ENCODE peak calls at places on chromosomes 16 and 17, in five cellular contexts. One of them, this sample, is unnamed.

GRCh38 chr16:72474511-72475123 is 302.7 kb upstream of the PMFBP1 start:
- DNase-seq in activated naive CD8-positive, alpha-beta T cell treated with anti-CD3 and anti-CD28 coated beads, Interleukin-2, amount 50 U/mL, for 24 hours: no peak
- DNase-seq in ACHN: peak
- DNase-seq in T-cell: no peak
- DNase-seq in HT1080: peak
- DNase-seq in this sample: no peak

GRCh38 chr16:3882531-3882930 is 2.0 kb upstream of the CREBBP start:
- DNase-seq in activated naive CD8-positive, alpha-beta T cell treated with anti-CD3 and anti-CD28 coated beads, Interleukin-2, amount 50 U/mL, for 24 hours: no peak
- DNase-seq in ACHN: no peak
- DNase-seq in T-cell: no peak
- DNase-seq in HT1080: no peak
- DNase-seq in this sample: no peak

GRCh38 chr17:19670906-19671305 is 22.4 kb downstream of the ALDH3A2 start:
- DNase-seq in activated naive CD8-positive, alpha-beta T cell treated with anti-CD3 and anti-CD28 coated beads, Interleukin-2, amount 50 U/mL, for 24 hours: no peak
- DNase-seq in ACHN: no peak
- DNase-seq in T-cell: no peak
- DNase-seq in HT1080: no peak
- DNase-seq in this sample: no peak

GRCh38 chr16:56898847-56899246 is 33.1 kb upstream of the HERPUD1 start:
- DNase-seq in activated naive CD8-positive, alpha-beta T cell treated with anti-CD3 and anti-CD28 coated beads, Interleukin-2, amount 50 U/mL, for 24 hours: no peak
- DNase-seq in ACHN: no peak
- DNase-seq in T-cell: no peak
- DNase-seq in HT1080: no peak
- DNase-seq in this sample: no peak

GRCh38 chr17:49249292-49249794 is 18.8 kb upstream of the PHOSPHO1 start:
- DNase-seq in activated naive CD8-positive, alpha-beta T cell treated with anti-CD3 and anti-CD28 coated beads, Interleukin-2, amount 50 U/mL, for 24 hours: no peak
- DNase-seq in ACHN: no peak
- DNase-seq in T-cell: no peak
- DNase-seq in HT1080: peak
- DNase-seq in this sample: peak

GRCh38 chr17:39485555-39485954 is 24.3 kb downstream of the CDK12 start:
- DNase-seq in activated naive CD8-positive, alpha-beta T cell treated with anti-CD3 and anti-CD28 coated beads, Interleukin-2, amount 50 U/mL, for 24 hours: no peak
- DNase-seq in ACHN: peak
- DNase-seq in T-cell: no peak
- DNase-seq in HT1080: peak
- DNase-seq in this sample: no peak

GRCh38 chr17:17792551-17793377 is 44.0 kb downstream of the SREBF1 start:
- DNase-seq in activated naive CD8-positive, alpha-beta T cell treated with anti-CD3 and anti-CD28 coated beads, Interleukin-2, amount 50 U/mL, for 24 hours: peak
- DNase-seq in ACHN: no peak
- DNase-seq in T-cell: peak
- DNase-seq in HT1080: peak
- DNase-seq in this sample: peak

GRCh38 chr17:73914536-73915274 is 270.5 kb upstream of the SDK2 start:
- DNase-seq in activated naive CD8-positive, alpha-beta T cell treated with anti-CD3 and anti-CD28 coated beads, Interleukin-2, amount 50 U/mL, for 24 hours: no peak
- DNase-seq in ACHN: no peak
- DNase-seq in T-cell: no peak
- DNase-seq in HT1080: no peak
- DNase-seq in this sample: no peak

GRCh38 chr17:41377546-41377945 is 4.6 kb downstream of the KRT34 start:
- DNase-seq in activated naive CD8-positive, alpha-beta T cell treated with anti-CD3 and anti-CD28 coated beads, Interleukin-2, amount 50 U/mL, for 24 hours: no peak
- DNase-seq in ACHN: no peak
- DNase-seq in T-cell: no peak
- DNase-seq in HT1080: peak
- DNase-seq in this sample: no peak

GRCh38 chr17:72822358-72823023 is 270.0 kb downstream of the SLC39A11 start:
- DNase-seq in activated naive CD8-positive, alpha-beta T cell treated with anti-CD3 and anti-CD28 coated beads, Interleukin-2, amount 50 U/mL, for 24 hours: no peak
- DNase-seq in ACHN: no peak
- DNase-seq in T-cell: no peak
- DNase-seq in HT1080: no peak
- DNase-seq in this sample: peak

GRCh38 chr16:30747331-30747730 is 894 bp upstream of the PHKG2 start:
- DNase-seq in activated naive CD8-positive, alpha-beta T cell treated with anti-CD3 and anti-CD28 coated beads, Interleukin-2, amount 50 U/mL, for 24 hours: no peak
- DNase-seq in ACHN: peak
- DNase-seq in T-cell: no peak
- DNase-seq in HT1080: peak
- DNase-seq in this sample: no peak

GRCh38 chr16:84344781-84345180 is 23.6 kb upstream of the ATP2C2 start:
- DNase-seq in activated naive CD8-positive, alpha-beta T cell treated with anti-CD3 and anti-CD28 coated beads, Interleukin-2, amount 50 U/mL, for 24 hours: no peak
- DNase-seq in ACHN: no peak
- DNase-seq in T-cell: no peak
- DNase-seq in HT1080: no peak
- DNase-seq in this sample: no peak

GRCh38 chr16:7835032-7835431 is 502.4 kb downstream of the RBFOX1 start:
- DNase-seq in activated naive CD8-positive, alpha-beta T cell treated with anti-CD3 and anti-CD28 coated beads, Interleukin-2, amount 50 U/mL, for 24 hours: no peak
- DNase-seq in ACHN: no peak
- DNase-seq in T-cell: no peak
- DNase-seq in HT1080: no peak
- DNase-seq in this sample: peak

GRCh38 chr17:27993723-27994310 is 48.7 kb upstream of the NLK start:
- DNase-seq in activated naive CD8-positive, alpha-beta T cell treated with anti-CD3 and anti-CD28 coated beads, Interleukin-2, amount 50 U/mL, for 24 hours: no peak
- DNase-seq in ACHN: no peak
- DNase-seq in T-cell: no peak
- DNase-seq in HT1080: peak
- DNase-seq in this sample: no peak

GRCh38 chr17:16923904-16924700 is 47.8 kb downstream of the TNFRSF13B start:
- DNase-seq in activated naive CD8-positive, alpha-beta T cell treated with anti-CD3 and anti-CD28 coated beads, Interleukin-2, amount 50 U/mL, for 24 hours: no peak
- DNase-seq in ACHN: no peak
- DNase-seq in T-cell: no peak
- DNase-seq in HT1080: no peak
- DNase-seq in this sample: no peak